ENCODE peak calls at places on chromosomes 7 and 10, in seven cellular contexts. Y, G, Z, M, Q, R and L are unnamed samples.

GRCh38 chr7:68015565-68016532 is 1019.2 kb downstream of the TYW1 start:
- DNase-seq in Q (no peak), Y (no peak), Z (no peak), R (no peak), M (no peak), G (no peak), L (no peak)

GRCh38 chr10:118983263-118983662 is 46.3 kb upstream of the NANOS1 start:
- DNase-seq in M (no peak), Z (no peak), Y (no peak), G (no peak), Q (peak), R (no peak), L (no peak)

GRCh38 chr10:43292745-43293676 is 26.1 kb upstream of the RASGEF1A start:
- DNase-seq in Z (no peak), M (no peak), Q (peak), G (peak), Y (peak), R (no peak), L (no peak)

GRCh38 chr10:1243486-1244182 is 187.4 kb downstream of the WDR37 start:
- DNase-seq in Z (peak), Y (no peak), M (no peak), R (no peak), Q (no peak), G (no peak), L (no peak)

GRCh38 chr7:725223-726005 is 1.1 kb upstream of the DNAAF5 start:
- DNase-seq in Z (no peak), G (no peak), M (no peak), Q (peak), Y (no peak), R (no peak), L (no peak)

GRCh38 chr10:1712944-1713671 is 24.2 kb downstream of the ADARB2 start:
- DNase-seq in G (no peak), R (no peak), Y (no peak), M (no peak), Q (no peak), Z (no peak), L (no peak)

GRCh38 chr7:108189733-108190388 is 59.7 kb upstream of the LAMB4 start:
- DNase-seq in Q (no peak), Y (no peak), G (no peak), R (no peak), Z (no peak), M (no peak), L (no peak)

GRCh38 chr7:156473476-156474240 is 166.9 kb upstream of the RNF32 start:
- DNase-seq in Y (peak), R (no peak), Z (no peak), G (peak), Q (peak), M (no peak), L (no peak)

GRCh38 chr10:60733189-60733815 is 45.0 kb upstream of the CDK1 start:
- DNase-seq in M (peak), G (no peak), R (no peak), Z (peak), Q (no peak), Y (peak), L (no peak)

GRCh38 chr7:139505563-139505962 is 17.9 kb upstream of the CLEC2L start:
- DNase-seq in Z (no peak), Q (no peak), M (no peak), G (no peak), Y (peak), R (no peak), L (no peak)

GRCh38 chr10:96683065-96683464 is 37.2 kb downstream of the PIK3AP1 start:
- DNase-seq in M (no peak), Y (no peak), R (peak), Z (no peak), Q (no peak), G (no peak), L (no peak)

GRCh38 chr10:113493943-113494342 is 58.9 kb upstream of the HABP2 start:
- DNase-seq in Z (no peak), M (no peak), G (no peak), Q (peak), R (no peak), Y (no peak), L (no peak)

GRCh38 chr7:46411236-46411635 is 490.2 kb upstream of the IGFBP3 start:
- DNase-seq in Q (no peak), Y (no peak), G (no peak), Z (no peak), R (no peak), M (no peak), L (no peak)

GRCh38 chr7:101947899-101948298 is 130.5 kb downstream of the CUX1 start:
- DNase-seq in R (no peak), G (no peak), Y (no peak), Q (peak), M (no peak), Z (peak), L (no peak)

GRCh38 chr10:63878428-63878827 is 357.2 kb downstream of the REEP3 start:
- DNase-seq in Y (no peak), M (no peak), R (no peak), G (no peak), Q (no peak), Z (no peak), L (no peak)

GRCh38 chr10:120460776-120461175 is 3.7 kb downstream of the PLPP4 start:
- DNase-seq in Q (peak), R (no peak), G (no peak), Y (no peak), M (no peak), Z (no peak), L (no peak)

GRCh38 chr7:158606671-158607424 is 19.2 kb upstream of the PTPRN2 start:
- DNase-seq in Q (no peak), Y (no peak), Z (no peak), R (no peak), M (no peak), G (no peak), L (no peak)

GRCh38 chr7:41771717-41772116 is 68.8 kb upstream of the INHBA start:
- DNase-seq in G (no peak), R (no peak), Y (peak), M (no peak), Z (no peak), Q (no peak), L (peak)

GRCh38 chr10:102384053-102384452 is 11.5 kb upstream of the NFKB2 start:
- DNase-seq in R (no peak), G (no peak), M (no peak), Q (no peak), Z (no peak), Y (peak), L (no peak)

GRCh38 chr7:68269410-68269809 is 1272.8 kb downstream of the TYW1 start:
- DNase-seq in G (no peak), Z (no peak), Y (no peak), R (no peak), Q (peak), M (no peak), L (no peak)

GRCh38 chr10:93435621-93436385 is 46.3 kb downstream of the MYOF start:
- DNase-seq in Y (peak), R (no peak), Z (no peak), Q (peak), M (no peak), G (no peak), L (no peak)

GRCh38 chr7:132292803-132293202 is 283.5 kb downstream of the PLXNA4 start:
- DNase-seq in M (no peak), Q (peak), G (no peak), R (no peak), Z (no peak), Y (no peak), L (no peak)

GRCh38 chr10:29007748-29008610 is 280.9 kb upstream of the LYZL1 start:
- DNase-seq in Q (peak), Z (no peak), R (no peak), G (no peak), M (no peak), Y (no peak), L (no peak)

GRCh38 chr10:96833220-96834001 is 1.3 kb downstream of the LCOR start:
- DNase-seq in Z (no peak), G (peak), R (no peak), M (no peak), Y (peak), Q (peak), L (no peak)

GRCh38 chr7:26192485-26193087 is 8.0 kb downstream of the HNRNPA2B1 start:
- DNase-seq in Z (no peak), R (no peak), Q (no peak), Y (no peak), G (no peak), M (no peak), L (no peak)